ENCODE peak calls at places on chromosomes 6 and 20, in seven cellular contexts. One of them, this sample, is unnamed.
A peak's percentile ranks its signal among the peaks of the same experiment; 100 is the strongest.

GRCh38 chr6:20403766-20404640 is 2.3 kb downstream of the E2F3 start:
- DNase-seq in stimulated activated CD4-positive, alpha-beta T cell treated with anti-CD3 and anti-CD28 coated beads, Interleukin-2, amount 100 ng/mL, for 24 hours: peak; percentile 76
- DNase-seq in NAMALWA: peak; percentile 80
- DNase-seq in tibial artery: peak; percentile 24
- DNase-seq in hepatocyte: peak; percentile 61
- DNase-seq in K562: peak; percentile 66
- DNase-seq in omental fat pad: no peak
- DNase-seq in this sample: peak; percentile 79

GRCh38 chr20:56608376-56608775 is 20.7 kb upstream of the TFAP2C start:
- DNase-seq in stimulated activated CD4-positive, alpha-beta T cell treated with anti-CD3 and anti-CD28 coated beads, Interleukin-2, amount 100 ng/mL, for 24 hours: no peak
- DNase-seq in NAMALWA: no peak
- DNase-seq in tibial artery: no peak
- DNase-seq in hepatocyte: no peak
- DNase-seq in K562: no peak
- DNase-seq in omental fat pad: no peak
- DNase-seq in this sample: no peak

GRCh38 chr20:40262219-40262618 is 426.8 kb downstream of the MAFB start:
- DNase-seq in stimulated activated CD4-positive, alpha-beta T cell treated with anti-CD3 and anti-CD28 coated beads, Interleukin-2, amount 100 ng/mL, for 24 hours: no peak
- DNase-seq in NAMALWA: no peak
- DNase-seq in tibial artery: no peak
- DNase-seq in hepatocyte: no peak
- DNase-seq in K562: no peak
- DNase-seq in omental fat pad: no peak
- DNase-seq in this sample: no peak

GRCh38 chr6:5133943-5134342 is 48.8 kb downstream of the PPP1R3G start:
- DNase-seq in stimulated activated CD4-positive, alpha-beta T cell treated with anti-CD3 and anti-CD28 coated beads, Interleukin-2, amount 100 ng/mL, for 24 hours: no peak
- DNase-seq in NAMALWA: no peak
- DNase-seq in tibial artery: no peak
- DNase-seq in hepatocyte: no peak
- DNase-seq in K562: no peak
- DNase-seq in omental fat pad: no peak
- DNase-seq in this sample: no peak

GRCh38 chr6:94862116-94862515 is 715.2 kb upstream of the MANEA start:
- DNase-seq in stimulated activated CD4-positive, alpha-beta T cell treated with anti-CD3 and anti-CD28 coated beads, Interleukin-2, amount 100 ng/mL, for 24 hours: no peak
- DNase-seq in NAMALWA: no peak
- DNase-seq in tibial artery: no peak
- DNase-seq in hepatocyte: no peak
- DNase-seq in K562: no peak
- DNase-seq in omental fat pad: no peak
- DNase-seq in this sample: no peak

GRCh38 chr6:166275714-166276166 is 32.5 kb downstream of the PRR18 start:
- DNase-seq in stimulated activated CD4-positive, alpha-beta T cell treated with anti-CD3 and anti-CD28 coated beads, Interleukin-2, amount 100 ng/mL, for 24 hours: peak; percentile 87
- DNase-seq in NAMALWA: peak; percentile 79
- DNase-seq in tibial artery: peak; percentile 51
- DNase-seq in hepatocyte: peak; percentile 76
- DNase-seq in K562: peak; percentile 88
- DNase-seq in omental fat pad: peak; percentile 57
- DNase-seq in this sample: peak; percentile 89

GRCh38 chr6:72977114-72977513 is 248.2 kb downstream of the KHDC1L start:
- DNase-seq in stimulated activated CD4-positive, alpha-beta T cell treated with anti-CD3 and anti-CD28 coated beads, Interleukin-2, amount 100 ng/mL, for 24 hours: no peak
- DNase-seq in NAMALWA: no peak
- DNase-seq in tibial artery: no peak
- DNase-seq in hepatocyte: no peak
- DNase-seq in K562: no peak
- DNase-seq in omental fat pad: no peak
- DNase-seq in this sample: no peak

GRCh38 chr6:52164319-52165094 is 21.7 kb upstream of the IL17A start:
- DNase-seq in stimulated activated CD4-positive, alpha-beta T cell treated with anti-CD3 and anti-CD28 coated beads, Interleukin-2, amount 100 ng/mL, for 24 hours: no peak
- DNase-seq in NAMALWA: no peak
- DNase-seq in tibial artery: no peak
- DNase-seq in hepatocyte: no peak
- DNase-seq in K562: no peak
- DNase-seq in omental fat pad: no peak
- DNase-seq in this sample: no peak

GRCh38 chr6:118896339-118897136 is 2.6 kb downstream of the ASF1A start:
- DNase-seq in stimulated activated CD4-positive, alpha-beta T cell treated with anti-CD3 and anti-CD28 coated beads, Interleukin-2, amount 100 ng/mL, for 24 hours: no peak
- DNase-seq in NAMALWA: peak; percentile 74
- DNase-seq in tibial artery: no peak
- DNase-seq in hepatocyte: peak; percentile 40
- DNase-seq in K562: peak; percentile 38
- DNase-seq in omental fat pad: no peak
- DNase-seq in this sample: no peak

GRCh38 chr6:157988700-157989063 is 7.0 kb downstream of the SYNJ2 start:
- DNase-seq in stimulated activated CD4-positive, alpha-beta T cell treated with anti-CD3 and anti-CD28 coated beads, Interleukin-2, amount 100 ng/mL, for 24 hours: no peak
- DNase-seq in NAMALWA: no peak
- DNase-seq in tibial artery: no peak
- DNase-seq in hepatocyte: no peak
- DNase-seq in K562: no peak
- DNase-seq in omental fat pad: no peak
- DNase-seq in this sample: no peak

GRCh38 chr20:44759595-44759994 is 13.9 kb downstream of the KCNK15 start:
- DNase-seq in stimulated activated CD4-positive, alpha-beta T cell treated with anti-CD3 and anti-CD28 coated beads, Interleukin-2, amount 100 ng/mL, for 24 hours: no peak
- DNase-seq in NAMALWA: no peak
- DNase-seq in tibial artery: no peak
- DNase-seq in hepatocyte: no peak
- DNase-seq in K562: no peak
- DNase-seq in omental fat pad: no peak
- DNase-seq in this sample: no peak

GRCh38 chr6:89895273-89895874 is 1.1 kb downstream of the GJA10 start:
- DNase-seq in stimulated activated CD4-positive, alpha-beta T cell treated with anti-CD3 and anti-CD28 coated beads, Interleukin-2, amount 100 ng/mL, for 24 hours: no peak
- DNase-seq in NAMALWA: peak; percentile 26
- DNase-seq in tibial artery: no peak
- DNase-seq in hepatocyte: peak; percentile 80
- DNase-seq in K562: no peak
- DNase-seq in omental fat pad: no peak
- DNase-seq in this sample: no peak

GRCh38 chr20:62496525-62497218 is 20.9 kb upstream of the GATA5 start:
- DNase-seq in stimulated activated CD4-positive, alpha-beta T cell treated with anti-CD3 and anti-CD28 coated beads, Interleukin-2, amount 100 ng/mL, for 24 hours: peak; percentile 48
- DNase-seq in NAMALWA: peak; percentile 43
- DNase-seq in tibial artery: no peak
- DNase-seq in hepatocyte: no peak
- DNase-seq in K562: peak; percentile 81
- DNase-seq in omental fat pad: no peak
- DNase-seq in this sample: peak; percentile 50

GRCh38 chr6:38103921-38104320 is 284.4 kb downstream of the ZFAND3 start:
- DNase-seq in stimulated activated CD4-positive, alpha-beta T cell treated with anti-CD3 and anti-CD28 coated beads, Interleukin-2, amount 100 ng/mL, for 24 hours: no peak
- DNase-seq in NAMALWA: no peak
- DNase-seq in tibial artery: no peak
- DNase-seq in hepatocyte: no peak
- DNase-seq in K562: no peak
- DNase-seq in omental fat pad: no peak
- DNase-seq in this sample: no peak

GRCh38 chr6:85676086-85676729 is 33.5 kb upstream of the SYNCRIP start:
- DNase-seq in stimulated activated CD4-positive, alpha-beta T cell treated with anti-CD3 and anti-CD28 coated beads, Interleukin-2, amount 100 ng/mL, for 24 hours: no peak
- DNase-seq in NAMALWA: peak; percentile 46
- DNase-seq in tibial artery: no peak
- DNase-seq in hepatocyte: no peak
- DNase-seq in K562: no peak
- DNase-seq in omental fat pad: no peak
- DNase-seq in this sample: no peak

GRCh38 chr6:134437376-134437775 is 119.5 kb upstream of the SGK1 start:
- DNase-seq in stimulated activated CD4-positive, alpha-beta T cell treated with anti-CD3 and anti-CD28 coated beads, Interleukin-2, amount 100 ng/mL, for 24 hours: peak; percentile 16
- DNase-seq in NAMALWA: peak; percentile 24
- DNase-seq in tibial artery: peak; percentile 25
- DNase-seq in hepatocyte: no peak
- DNase-seq in K562: peak; percentile 20
- DNase-seq in omental fat pad: no peak
- DNase-seq in this sample: peak; percentile 20

GRCh38 chr6:113464959-113465358 is 392.2 kb upstream of the MARCKS start:
- DNase-seq in stimulated activated CD4-positive, alpha-beta T cell treated with anti-CD3 and anti-CD28 coated beads, Interleukin-2, amount 100 ng/mL, for 24 hours: no peak
- DNase-seq in NAMALWA: no peak
- DNase-seq in tibial artery: no peak
- DNase-seq in hepatocyte: peak; percentile 28
- DNase-seq in K562: no peak
- DNase-seq in omental fat pad: no peak
- DNase-seq in this sample: no peak

GRCh38 chr6:32079566-32080290 is 29.4 kb downstream of the TNXB start:
- DNase-seq in stimulated activated CD4-positive, alpha-beta T cell treated with anti-CD3 and anti-CD28 coated beads, Interleukin-2, amount 100 ng/mL, for 24 hours: no peak
- DNase-seq in NAMALWA: no peak
- DNase-seq in tibial artery: no peak
- DNase-seq in hepatocyte: no peak
- DNase-seq in K562: no peak
- DNase-seq in omental fat pad: no peak
- DNase-seq in this sample: no peak

GRCh38 chr20:8853805-8854338 is 215.0 kb upstream of the PLCB4 start:
- DNase-seq in stimulated activated CD4-positive, alpha-beta T cell treated with anti-CD3 and anti-CD28 coated beads, Interleukin-2, amount 100 ng/mL, for 24 hours: no peak
- DNase-seq in NAMALWA: peak; percentile 68
- DNase-seq in tibial artery: no peak
- DNase-seq in hepatocyte: peak; percentile 83
- DNase-seq in K562: peak; percentile 39
- DNase-seq in omental fat pad: no peak
- DNase-seq in this sample: no peak

GRCh38 chr20:2751868-2752630 is 48.4 kb downstream of the CPXM1 start:
- DNase-seq in stimulated activated CD4-positive, alpha-beta T cell treated with anti-CD3 and anti-CD28 coated beads, Interleukin-2, amount 100 ng/mL, for 24 hours: peak; percentile 69
- DNase-seq in NAMALWA: no peak
- DNase-seq in tibial artery: no peak
- DNase-seq in hepatocyte: peak; percentile 70
- DNase-seq in K562: peak; percentile 81
- DNase-seq in omental fat pad: no peak
- DNase-seq in this sample: peak; percentile 59

GRCh38 chr6:43481075-43481474 is 3.7 kb downstream of the TJAP1 start:
- DNase-seq in stimulated activated CD4-positive, alpha-beta T cell treated with anti-CD3 and anti-CD28 coated beads, Interleukin-2, amount 100 ng/mL, for 24 hours: no peak
- DNase-seq in NAMALWA: no peak
- DNase-seq in tibial artery: no peak
- DNase-seq in hepatocyte: no peak
- DNase-seq in K562: no peak
- DNase-seq in omental fat pad: no peak
- DNase-seq in this sample: no peak

GRCh38 chr6:39610229-39610628 is 115.0 kb downstream of the KIF6 start:
- DNase-seq in stimulated activated CD4-positive, alpha-beta T cell treated with anti-CD3 and anti-CD28 coated beads, Interleukin-2, amount 100 ng/mL, for 24 hours: no peak
- DNase-seq in NAMALWA: no peak
- DNase-seq in tibial artery: no peak
- DNase-seq in hepatocyte: peak; percentile 29
- DNase-seq in K562: no peak
- DNase-seq in omental fat pad: no peak
- DNase-seq in this sample: no peak

GRCh38 chr6:159066479-159066878 is 21.7 kb upstream of the TAGAP start:
- DNase-seq in stimulated activated CD4-positive, alpha-beta T cell treated with anti-CD3 and anti-CD28 coated beads, Interleukin-2, amount 100 ng/mL, for 24 hours: no peak
- DNase-seq in NAMALWA: no peak
- DNase-seq in tibial artery: no peak
- DNase-seq in hepatocyte: no peak
- DNase-seq in K562: no peak
- DNase-seq in omental fat pad: no peak
- DNase-seq in this sample: no peak

GRCh38 chr6:151044465-151045441 is 179.3 kb downstream of the MTHFD1L start:
- DNase-seq in stimulated activated CD4-positive, alpha-beta T cell treated with anti-CD3 and anti-CD28 coated beads, Interleukin-2, amount 100 ng/mL, for 24 hours: no peak
- DNase-seq in NAMALWA: no peak
- DNase-seq in tibial artery: peak; percentile 56
- DNase-seq in hepatocyte: peak; percentile 75
- DNase-seq in K562: no peak
- DNase-seq in omental fat pad: peak; percentile 48
- DNase-seq in this sample: no peak

GRCh38 chr6:63926258-63926657 is 290.7 kb downstream of the PHF3 start:
- DNase-seq in stimulated activated CD4-positive, alpha-beta T cell treated with anti-CD3 and anti-CD28 coated beads, Interleukin-2, amount 100 ng/mL, for 24 hours: no peak
- DNase-seq in NAMALWA: no peak
- DNase-seq in tibial artery: no peak
- DNase-seq in hepatocyte: no peak
- DNase-seq in K562: no peak
- DNase-seq in omental fat pad: no peak
- DNase-seq in this sample: no peak

GRCh38 chr20:21714297-21715192 is 9.1 kb downstream of the PAX1 start:
- DNase-seq in stimulated activated CD4-positive, alpha-beta T cell treated with anti-CD3 and anti-CD28 coated beads, Interleukin-2, amount 100 ng/mL, for 24 hours: no peak
- DNase-seq in NAMALWA: no peak
- DNase-seq in tibial artery: no peak
- DNase-seq in hepatocyte: no peak
- DNase-seq in K562: no peak
- DNase-seq in omental fat pad: no peak
- DNase-seq in this sample: no peak

GRCh38 chr6:166684866-166685265 is 57.8 kb upstream of the RPS6KA2 start:
- DNase-seq in stimulated activated CD4-positive, alpha-beta T cell treated with anti-CD3 and anti-CD28 coated beads, Interleukin-2, amount 100 ng/mL, for 24 hours: no peak
- DNase-seq in NAMALWA: no peak
- DNase-seq in tibial artery: no peak
- DNase-seq in hepatocyte: no peak
- DNase-seq in K562: no peak
- DNase-seq in omental fat pad: no peak
- DNase-seq in this sample: no peak

GRCh38 chr6:44309092-44309491 is 4.1 kb downstream of the AARS2 start:
- DNase-seq in stimulated activated CD4-positive, alpha-beta T cell treated with anti-CD3 and anti-CD28 coated beads, Interleukin-2, amount 100 ng/mL, for 24 hours: no peak
- DNase-seq in NAMALWA: no peak
- DNase-seq in tibial artery: no peak
- DNase-seq in hepatocyte: no peak
- DNase-seq in K562: no peak
- DNase-seq in omental fat pad: no peak
- DNase-seq in this sample: no peak

GRCh38 chr20:54585222-54585621 is 109.8 kb downstream of the DOK5 start:
- DNase-seq in stimulated activated CD4-positive, alpha-beta T cell treated with anti-CD3 and anti-CD28 coated beads, Interleukin-2, amount 100 ng/mL, for 24 hours: no peak
- DNase-seq in NAMALWA: no peak
- DNase-seq in tibial artery: no peak
- DNase-seq in hepatocyte: no peak
- DNase-seq in K562: no peak
- DNase-seq in omental fat pad: no peak
- DNase-seq in this sample: no peak

GRCh38 chr6:16658661-16659060 is 102.6 kb downstream of the ATXN1 start:
- DNase-seq in stimulated activated CD4-positive, alpha-beta T cell treated with anti-CD3 and anti-CD28 coated beads, Interleukin-2, amount 100 ng/mL, for 24 hours: no peak
- DNase-seq in NAMALWA: no peak
- DNase-seq in tibial artery: no peak
- DNase-seq in hepatocyte: no peak
- DNase-seq in K562: no peak
- DNase-seq in omental fat pad: no peak
- DNase-seq in this sample: no peak

This sample was measured in activated naive CD8-positive, alpha-beta T cell treated with anti-CD3 and anti-CD28 coated beads, Interleukin-2, amount 50 U/mL, for 24 hours.